ENCODE peak calls at places on chromosomes 7 and 10, in nine cellular contexts. U is HepG2, B is transverse colon, R is sigmoid colon, W is stomach, G is prostate gland, F is Panc1, A is GM12891, N is endothelial cell of umbilical vein. M is an unnamed sample.

GRCh38 chr10:126223512-126224067 is 164.7 kb downstream of the ADAM12 start:
- DNase-seq in U (no peak), F (no peak), B (no peak), R (no peak), A (no peak), N (no peak), G (no peak), W (no peak), M (no peak)

GRCh38 chr7:80218723-80219122 is 84.1 kb downstream of the GNAI1 start:
- DNase-seq in B (no peak), R (no peak), A (no peak), F (peak; percentile 58), N (peak; percentile 68), W (no peak), U (peak; percentile 40), G (no peak), M (no peak)

GRCh38 chr7:155007947-155008346 is 5.0 kb upstream of the PAXIP1 start:
- DNase-seq in F (peak; percentile 38), U (peak; percentile 56), B (no peak), G (no peak), R (no peak), W (no peak), A (no peak), N (peak; percentile 9), M (no peak)

GRCh38 chr10:14740684-14741247 is 33.9 kb downstream of the FAM107B start:
- DNase-seq in W (no peak), G (no peak), F (no peak), A (no peak), N (peak; percentile 8), U (no peak), B (no peak), R (no peak), M (no peak)

GRCh38 chr10:58919927-58920654 is 256.4 kb upstream of the PHYHIPL start:
- DNase-seq in G (no peak), B (no peak), N (no peak), R (no peak), F (peak; percentile 72), W (no peak), A (no peak), U (peak; percentile 12), M (no peak)

GRCh38 chr7:27185708-27186449 is 847 bp upstream of the HOXA11 start:
- DNase-seq in U (no peak), F (no peak), G (no peak), B (peak; percentile 20), N (peak; percentile 54), R (peak; percentile 74), W (peak; percentile 7), A (no peak), M (peak; percentile 58)

GRCh38 chr10:131264110-131264788 is 47.3 kb downstream of the TCERG1L start:
- DNase-seq in A (no peak), G (no peak), N (no peak), F (no peak), U (no peak), B (no peak), R (peak; percentile 29), W (no peak), M (peak; percentile 58)

GRCh38 chr7:75966209-75966961 is 28.0 kb downstream of the TMEM120A start:
- DNase-seq in G (no peak), B (no peak), U (no peak), F (no peak), N (no peak), W (no peak), R (peak; percentile 94), A (no peak), M (peak; percentile 59)

GRCh38 chr10:30026080-30026479 is 33.3 kb downstream of the JCAD start:
- DNase-seq in R (no peak), W (no peak), N (no peak), A (no peak), F (no peak), U (no peak), B (no peak), G (no peak), M (no peak)

GRCh38 chr7:138125598-138126111 is 49.4 kb downstream of the AKR1D1 start:
- DNase-seq in F (no peak), N (no peak), W (no peak), U (no peak), B (no peak), A (no peak), R (no peak), G (no peak), M (no peak)

GRCh38 chr7:130908345-130909160 is 174.5 kb upstream of the KLF14 start:
- DNase-seq in N (no peak), W (no peak), R (no peak), G (no peak), A (no peak), F (peak; percentile 92), U (no peak), B (no peak), M (no peak)

GRCh38 chr7:4204530-4205165 is 477.4 kb upstream of the FOXK1 start:
- DNase-seq in R (no peak), F (no peak), A (no peak), B (no peak), N (no peak), G (no peak), W (no peak), U (no peak), M (peak; percentile 60)

GRCh38 chr10:3095373-3096139 is 28.2 kb downstream of the PFKP start:
- DNase-seq in A (peak; percentile 55), N (peak; percentile 98), W (no peak), R (peak; percentile 80), F (peak; percentile 92), G (peak; percentile 53), B (peak; percentile 35), U (peak; percentile 89), M (no peak)
- TF ChIP-seq POLR2AphosphoS5 in A (no peak), N (peak; percentile 85), W (peak; percentile 68), R (peak; percentile 72), F (peak; percentile 50), G (peak; percentile 86), B (peak; percentile 76), U (no peak), M (no peak)

GRCh38 chr7:112421666-112422486 is 28.4 kb upstream of the IFRD1 start:
- DNase-seq in U (peak; percentile 74), G (no peak), N (no peak), W (no peak), B (no peak), A (no peak), F (no peak), R (no peak), M (no peak)
- TF ChIP-seq POLR2AphosphoS5 in U (no peak), G (no peak), N (no peak), W (no peak), B (no peak), A (no peak), F (no peak), R (no peak), M (peak; percentile 19)

DNA sequence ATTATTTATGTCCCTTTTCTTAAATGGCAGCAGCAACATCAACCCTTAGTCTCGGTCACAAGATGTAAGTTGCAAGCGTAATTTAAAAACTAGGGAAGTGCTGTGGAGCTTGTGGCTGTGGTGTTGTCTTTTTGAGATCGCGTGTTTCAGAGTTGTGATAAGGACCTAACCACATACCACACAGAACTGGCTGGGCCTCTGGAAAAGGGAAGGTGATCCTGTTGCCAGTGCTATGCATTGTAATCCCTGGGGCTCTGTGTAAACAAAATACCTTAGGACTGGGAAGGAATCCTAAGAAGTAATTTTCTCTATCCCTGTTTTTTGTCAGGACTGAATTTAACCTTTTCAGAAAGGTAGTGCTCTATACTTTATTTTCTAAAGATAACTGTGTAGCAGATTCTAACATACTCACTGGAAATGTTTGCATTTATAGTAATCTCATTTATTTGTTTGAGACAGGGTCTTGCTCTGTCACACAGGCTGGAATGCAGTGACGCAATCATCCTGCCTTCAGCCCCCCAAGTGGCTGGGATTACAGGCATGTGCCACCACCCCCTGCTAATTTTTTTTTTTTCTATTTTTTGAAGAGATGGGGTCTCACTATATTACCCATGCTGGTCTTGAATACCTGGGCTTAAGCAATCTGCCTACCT is 60.4 kb downstream of the INPP5F start:
- DNase-seq in G (no peak), B (no peak), U (peak; percentile 87), W (no peak), R (no peak), A (no peak), N (no peak), F (no peak), M (no peak)
- TF ChIP-seq POLR2AphosphoS5 in G (no peak), B (no peak), U (no peak), W (no peak), R (no peak), A (no peak), N (no peak), F (no peak), M (no peak)

GRCh38 chr7:100632951-100633717 is 8.2 kb downstream of the TFR2 start:
- DNase-seq in W (peak; percentile 61), N (no peak), B (peak; percentile 72), A (no peak), G (no peak), R (peak; percentile 70), F (no peak), U (no peak), M (peak; percentile 88)
- TF ChIP-seq POLR2AphosphoS5 in W (no peak), N (no peak), B (no peak), A (no peak), G (no peak), R (no peak), F (no peak), U (no peak), M (peak; percentile 48)

GRCh38 chr10:132508497-132509443 is 28.8 kb upstream of the INPP5A start:
- DNase-seq in B (no peak), F (no peak), R (peak; percentile 89), A (peak; percentile 12), G (no peak), N (no peak), U (no peak), W (peak; percentile 78), M (peak; percentile 84)
- TF ChIP-seq POLR2AphosphoS5 in B (no peak), F (no peak), R (peak; percentile 59), A (no peak), G (no peak), N (no peak), U (no peak), W (peak; percentile 38), M (peak; percentile 40)

GRCh38 chr7:101164071-101164840 is 1.1 kb downstream of the VGF start:
- DNase-seq in F (no peak), B (no peak), R (no peak), A (no peak), G (no peak), W (peak; percentile 34), N (peak; percentile 38), U (no peak), M (peak; percentile 76)
- TF ChIP-seq POLR2AphosphoS5 in F (no peak), B (no peak), R (no peak), A (no peak), G (no peak), W (no peak), N (no peak), U (no peak), M (no peak)

M was measured in spleen.